ENCODE peak calls at places on chromosomes 7 and 10, in five cellular contexts. W is SK-N-SH, J is K562, M is GM12878, Z is HepG2. D is an unnamed sample.

GRCh38 chr7:74306737-74307469 is 17.7 kb downstream of the CLIP2 start:
- DNase-seq in W (peak; percentile 64), J (peak; percentile 71), M (no peak), Z (no peak), D (no peak)

GRCh38 chr7:87404674-87405073 is 59.2 kb downstream of the CROT start:
- DNase-seq in W (no peak), J (no peak), M (no peak), Z (no peak), D (no peak)

GRCh38 chr7:142443614-142444013 is 185.8 kb upstream of the PRSS58 start:
- DNase-seq in W (no peak), J (no peak), M (no peak), Z (no peak), D (no peak)

GRCh38 chr7:46170792-46171191 is 249.7 kb upstream of the IGFBP3 start:
- DNase-seq in W (no peak), J (no peak), M (no peak), Z (no peak), D (no peak)

GRCh38 chr7:105830405-105831218 is 45.8 kb downstream of the ATXN7L1 start:
- DNase-seq in W (peak; percentile 33), J (no peak), M (no peak), Z (peak; percentile 88), D (peak; percentile 95)

GRCh38 chr10:72659694-72660093 is 32.2 kb upstream of the MCU start:
- DNase-seq in W (no peak), J (no peak), M (no peak), Z (peak; percentile 28), D (no peak)

GRCh38 chr7:20021834-20022233 is 195.3 kb downstream of the MACC1 start:
- DNase-seq in W (no peak), J (no peak), M (peak; percentile 48), Z (no peak), D (no peak)

GRCh38 chr7:64883113-64883905 is 19.8 kb upstream of the ZNF273 start:
- DNase-seq in W (peak; percentile 19), J (no peak), M (no peak), Z (no peak), D (no peak)

GRCh38 chr10:77041636-77042258 is 595.9 kb downstream of the KCNMA1 start:
- DNase-seq in W (peak; percentile 61), J (no peak), M (no peak), Z (no peak), D (no peak)

GRCh38 chr10:68471063-68471585 is 649 bp downstream of the DNA2 start:
- DNase-seq in W (peak; percentile 29), J (peak; percentile 43), M (no peak), Z (no peak), D (no peak)

GRCh38 chr10:121070257-121070656 is 219.1 kb downstream of the WDR11 start:
- DNase-seq in W (no peak), J (peak; percentile 9), M (no peak), Z (peak; percentile 46), D (peak; percentile 59)

GRCh38 chr7:140638311-140638791 is 2.3 kb downstream of the DENND2A start:
- DNase-seq in W (no peak), J (no peak), M (no peak), Z (no peak), D (no peak)

GRCh38 chr7:149316606-149317005 is 54.6 kb downstream of the ZNF783 start:
- DNase-seq in W (no peak), J (no peak), M (no peak), Z (no peak), D (no peak)

GRCh38 chr10:78970261-78970660 is 98.5 kb upstream of the ZMIZ1 start:
- DNase-seq in W (no peak), J (no peak), M (no peak), Z (no peak), D (no peak)

GRCh38 chr7:132117181-132117580 is 459.1 kb downstream of the PLXNA4 start:
- DNase-seq in W (peak; percentile 30), J (no peak), M (no peak), Z (no peak), D (no peak)

GRCh38 chr10:132558516-132559413 is 21.2 kb downstream of the INPP5A start:
- DNase-seq in W (no peak), J (no peak), M (no peak), Z (no peak), D (no peak)

GRCh38 chr7:24911213-24911603 is 68.8 kb downstream of the OSBPL3 start:
- DNase-seq in W (no peak), J (peak; percentile 34), M (peak; percentile 45), Z (no peak), D (no peak)

GRCh38 chr10:6202098-6202683 is 541 bp upstream of the PFKFB3 start:
- DNase-seq in W (no peak), J (no peak), M (no peak), Z (no peak), D (no peak)

GRCh38 chr10:6202684-6203330 is at the start of gene PFKFB3:
- DNase-seq in W (peak; percentile 98), J (peak; percentile 95), M (peak; percentile 59), Z (peak; percentile 81), D (peak; percentile 71)

GRCh38 chr10:6199131-6199733 is 3.5 kb upstream of the PFKFB3 start:
- DNase-seq in W (no peak), J (no peak), M (no peak), Z (no peak), D (no peak)

GRCh38 chr10:6201511-6201975 is 1.2 kb upstream of the PFKFB3 start:
- DNase-seq in W (peak; percentile 85), J (peak; percentile 29), M (peak; percentile 63), Z (peak; percentile 39), D (no peak)

DNA sequence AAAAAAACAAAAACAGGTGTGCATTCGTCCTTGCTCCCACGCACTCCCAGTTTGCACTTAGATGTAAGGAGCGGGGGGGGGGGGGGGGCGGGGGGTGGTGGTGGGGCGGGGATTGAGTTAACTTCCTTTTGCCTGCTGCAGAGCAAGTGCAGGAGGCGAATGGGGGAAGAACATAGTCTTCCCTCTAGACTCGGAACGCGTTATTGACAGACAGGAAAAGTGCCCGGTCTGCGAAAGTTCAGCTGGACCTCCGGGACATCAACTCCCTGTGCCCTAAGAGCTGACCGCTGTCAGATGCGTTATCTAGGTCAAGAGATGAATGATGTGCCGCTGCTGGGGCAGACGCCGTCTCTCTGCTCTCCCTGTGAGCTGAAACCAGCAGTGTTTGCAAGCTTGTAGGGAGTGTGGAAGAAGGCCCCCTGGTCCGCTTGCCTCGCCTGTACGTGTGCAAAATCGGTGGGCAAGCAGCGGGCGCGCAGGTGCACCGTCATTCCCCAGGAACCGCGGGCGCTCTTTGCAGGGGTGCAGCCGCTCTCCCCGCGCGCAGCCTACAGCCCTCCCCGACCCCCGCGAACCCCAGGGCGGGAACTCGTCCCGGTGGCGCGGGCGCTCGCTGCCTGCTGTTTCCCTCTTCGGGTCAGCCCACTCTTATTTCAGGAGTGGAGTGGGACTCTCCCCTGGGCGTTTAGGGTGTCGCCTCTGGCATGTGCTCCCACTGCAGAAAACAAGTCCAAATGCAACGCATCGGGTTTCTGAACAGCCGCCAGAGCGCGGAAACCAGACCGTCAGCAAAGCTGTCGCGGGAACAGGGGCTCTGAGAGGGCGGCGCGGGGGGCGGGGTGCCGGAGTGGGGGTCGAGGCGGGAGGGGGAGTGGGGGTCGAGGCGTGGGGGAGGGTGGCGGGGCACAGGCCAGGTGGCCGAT is 1.9 kb upstream of the PFKFB3 start:
- DNase-seq in W (peak; percentile 46), J (no peak), M (no peak), Z (peak; percentile 56), D (no peak)
- TF ChIP-seq ZBTB33 in W (no peak), J (no peak), M (no peak), Z (no peak), D (no peak)

GRCh38 chr7:1400351-1400750 is 58.9 kb downstream of the MICALL2 start:
- DNase-seq in W (no peak), J (no peak), M (no peak), Z (no peak), D (no peak)

GRCh38 chr7:1402791-1403755 is 56.2 kb downstream of the MICALL2 start:
- DNase-seq in W (peak; percentile 35), J (no peak), M (no peak), Z (no peak), D (no peak)

GRCh38 chr7:1402110-1402790 is 57.0 kb downstream of the MICALL2 start:
- DNase-seq in W (no peak), J (no peak), M (no peak), Z (no peak), D (no peak)

GRCh38 chr7:1403844-1404404 is 55.3 kb downstream of the MICALL2 start:
- DNase-seq in W (peak; percentile 77), J (no peak), M (no peak), Z (no peak), D (no peak)

DNA sequence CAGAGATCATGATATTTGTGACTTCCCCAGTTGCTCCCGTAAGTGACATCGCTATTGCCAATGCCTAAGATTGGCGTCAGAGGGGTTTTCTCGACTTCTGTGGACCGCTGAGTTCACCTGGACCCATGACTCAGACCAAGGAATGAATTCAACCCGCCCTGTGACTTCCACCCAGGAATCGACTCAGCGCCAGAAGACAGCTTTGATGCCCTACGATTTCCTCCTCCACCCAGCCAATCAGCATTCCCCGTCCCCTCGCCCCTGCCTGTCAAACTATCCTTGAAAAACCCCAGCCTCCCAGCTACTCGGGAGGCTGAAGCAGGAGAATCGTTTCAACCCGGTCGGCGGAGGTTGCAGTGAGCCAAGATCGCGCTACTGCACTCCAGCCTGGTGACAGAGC is 58.3 kb downstream of the MICALL2 start:
- DNase-seq in W (no peak), J (no peak), M (no peak), Z (no peak), D (peak; percentile 28)
- TF ChIP-seq ZBTB33 in W (no peak), J (no peak), M (no peak), Z (no peak), D (no peak)

DNA sequence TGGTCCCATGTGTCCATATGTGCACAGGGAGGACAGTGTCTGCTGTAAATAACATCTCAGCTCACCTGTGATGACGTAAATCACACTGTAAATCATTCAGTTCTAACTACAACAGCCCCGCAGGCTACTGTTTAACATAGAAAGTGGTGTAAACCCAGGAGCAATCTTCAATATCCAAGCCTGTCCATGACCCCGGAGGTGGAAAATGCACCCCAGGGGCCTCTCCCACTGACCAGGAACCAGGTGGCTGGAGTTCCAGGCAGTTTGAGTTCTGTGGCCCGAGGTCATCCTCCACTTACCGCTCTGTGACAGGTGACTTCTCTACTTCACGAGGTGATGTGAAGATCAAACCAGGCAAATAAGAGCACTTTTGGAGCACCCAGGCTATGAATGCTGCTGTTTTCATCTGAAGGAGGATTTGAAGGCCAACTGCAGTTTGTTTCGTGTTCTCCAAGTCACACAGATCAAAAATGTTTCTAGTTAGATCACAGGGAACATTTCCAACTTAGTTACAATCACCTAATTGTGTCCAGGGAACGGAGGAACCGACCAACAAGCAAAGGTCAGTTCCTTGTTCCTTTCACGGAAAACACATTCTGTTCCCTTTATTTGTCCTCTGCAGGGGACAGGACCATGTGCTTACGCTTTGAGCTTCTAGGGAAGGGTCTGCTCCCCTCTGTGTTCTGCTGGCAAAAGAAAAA is 131.8 kb downstream of the WDR37 start:
- DNase-seq in W (no peak), J (no peak), M (no peak), Z (no peak), D (no peak)
- TF ChIP-seq ZBTB33 in W (no peak), J (no peak), M (no peak), Z (no peak), D (no peak)

GRCh38 chr7:18694911-18695310 is 199.4 kb downstream of the HDAC9 start:
- DNase-seq in W (no peak), J (no peak), M (no peak), Z (no peak), D (no peak)

GRCh38 chr7:18694484-18694883 is 198.9 kb downstream of the HDAC9 start:
- DNase-seq in W (no peak), J (no peak), M (no peak), Z (no peak), D (no peak)

GRCh38 chr7:18693401-18693800 is 197.9 kb downstream of the HDAC9 start:
- DNase-seq in W (peak; percentile 25), J (no peak), M (no peak), Z (no peak), D (peak; percentile 16)

GRCh38 chr7:18689535-18689934 is 194.0 kb downstream of the HDAC9 start:
- DNase-seq in W (no peak), J (no peak), M (no peak), Z (no peak), D (no peak)

GRCh38 chr7:18693826-18694225 is 198.3 kb downstream of the HDAC9 start:
- DNase-seq in W (no peak), J (no peak), M (no peak), Z (no peak), D (no peak)
- TF ChIP-seq ZBTB33 in W (no peak), J (no peak), M (no peak), Z (no peak), D (no peak)

D was measured in HCT116.